ENCODE peak calls at places on chromosomes 1 and 21, in seven cellular contexts. One of them, this sample, is unnamed. For H3K27me3, the result is how much of the 10 kb centered on the place peaks cover.

GRCh38 chr1:88697503-88697902 is 13.4 kb downstream of the PKN2 start:
- DNase-seq in bronchial epithelial cell: no peak
- DNase-seq in PC-3: no peak
- DNase-seq in upper lobe of left lung: no peak
- DNase-seq in astrocyte: peak
- DNase-seq in psoas muscle: no peak
- DNase-seq in BJ: no peak
- DNase-seq in this sample: no peak

GRCh38 chr21:33360281-33360680 is 35.5 kb downstream of the IFNAR1 start:
- DNase-seq in bronchial epithelial cell: peak
- DNase-seq in PC-3: peak
- DNase-seq in upper lobe of left lung: no peak
- DNase-seq in astrocyte: peak
- DNase-seq in psoas muscle: no peak
- DNase-seq in BJ: no peak
- DNase-seq in this sample: no peak

GRCh38 chr1:209045326-209046057 is 538.0 kb upstream of the CAMK1G start:
- DNase-seq in bronchial epithelial cell: peak
- DNase-seq in PC-3: peak
- DNase-seq in upper lobe of left lung: no peak
- DNase-seq in astrocyte: peak
- DNase-seq in psoas muscle: no peak
- DNase-seq in BJ: no peak
- DNase-seq in this sample: no peak

GRCh38 chr1:151946366-151946764 is 37.1 kb upstream of the THEM4 start:
- DNase-seq in bronchial epithelial cell: peak
- DNase-seq in PC-3: peak
- DNase-seq in upper lobe of left lung: no peak
- DNase-seq in astrocyte: peak
- DNase-seq in psoas muscle: no peak
- DNase-seq in BJ: no peak
- DNase-seq in this sample: no peak

GRCh38 chr1:89905391-89906058 is 84.7 kb downstream of the LRRC8D start:
- DNase-seq in bronchial epithelial cell: no peak
- DNase-seq in PC-3: peak
- DNase-seq in upper lobe of left lung: no peak
- DNase-seq in astrocyte: no peak
- DNase-seq in psoas muscle: no peak
- DNase-seq in BJ: no peak
- DNase-seq in this sample: no peak

GRCh38 chr1:151846062-151846568 is 6.5 kb upstream of the C2CD4D start:
- DNase-seq in bronchial epithelial cell: peak
- DNase-seq in PC-3: peak
- DNase-seq in upper lobe of left lung: no peak
- DNase-seq in astrocyte: peak
- DNase-seq in psoas muscle: no peak
- DNase-seq in BJ: no peak
- DNase-seq in this sample: no peak

GRCh38 chr1:183892351-183892793 is 87.5 kb downstream of the RGL1 start:
- DNase-seq in bronchial epithelial cell: peak
- DNase-seq in PC-3: peak
- DNase-seq in upper lobe of left lung: no peak
- DNase-seq in astrocyte: no peak
- DNase-seq in psoas muscle: no peak
- DNase-seq in BJ: no peak
- DNase-seq in this sample: peak

GRCh38 chr1:38690790-38691189 is 168.8 kb downstream of the RRAGC start:
- DNase-seq in bronchial epithelial cell: peak
- DNase-seq in PC-3: no peak
- DNase-seq in upper lobe of left lung: no peak
- DNase-seq in astrocyte: no peak
- DNase-seq in psoas muscle: no peak
- DNase-seq in BJ: no peak
- DNase-seq in this sample: no peak

GRCh38 chr1:205226868-205227583 is 720 bp upstream of the TMCC2 start:
- DNase-seq in bronchial epithelial cell: peak
- DNase-seq in PC-3: peak
- DNase-seq in upper lobe of left lung: no peak
- DNase-seq in astrocyte: peak
- DNase-seq in psoas muscle: no peak
- DNase-seq in BJ: no peak
- DNase-seq in this sample: no peak

GRCh38 chr21:40067751-40068150 is 200.5 kb downstream of the PCP4 start:
- DNase-seq in bronchial epithelial cell: no peak
- DNase-seq in PC-3: no peak
- DNase-seq in upper lobe of left lung: no peak
- DNase-seq in astrocyte: no peak
- DNase-seq in psoas muscle: no peak
- DNase-seq in BJ: no peak
- DNase-seq in this sample: no peak

GRCh38 chr1:17908945-17909344 is 153.8 kb downstream of the ACTL8 start:
- DNase-seq in bronchial epithelial cell: no peak
- DNase-seq in PC-3: no peak
- DNase-seq in upper lobe of left lung: no peak
- DNase-seq in astrocyte: no peak
- DNase-seq in psoas muscle: no peak
- DNase-seq in BJ: no peak
- DNase-seq in this sample: no peak

GRCh38 chr1:230860617-230861384 is 7.5 kb downstream of the C1orf198 start:
- DNase-seq in bronchial epithelial cell: no peak
- DNase-seq in PC-3: no peak
- DNase-seq in upper lobe of left lung: no peak
- DNase-seq in astrocyte: no peak
- DNase-seq in psoas muscle: no peak
- DNase-seq in BJ: no peak
- DNase-seq in this sample: no peak

GRCh38 chr1:201192478-201192804 is 1.8 kb downstream of the IGFN1 start:
- DNase-seq in bronchial epithelial cell: no peak
- DNase-seq in PC-3: no peak
- DNase-seq in upper lobe of left lung: no peak
- DNase-seq in astrocyte: no peak
- DNase-seq in psoas muscle: no peak
- DNase-seq in BJ: no peak
- DNase-seq in this sample: no peak

GRCh38 chr1:10672376-10673050 is 123.9 kb downstream of the CASZ1 start:
- DNase-seq in bronchial epithelial cell: no peak
- DNase-seq in PC-3: no peak
- DNase-seq in upper lobe of left lung: peak
- DNase-seq in astrocyte: no peak
- DNase-seq in psoas muscle: no peak
- DNase-seq in BJ: no peak
- DNase-seq in this sample: no peak

GRCh38 chr1:203555046-203555445 is 61.1 kb downstream of the OPTC start:
- DNase-seq in bronchial epithelial cell: no peak
- DNase-seq in PC-3: no peak
- DNase-seq in upper lobe of left lung: no peak
- DNase-seq in astrocyte: no peak
- DNase-seq in psoas muscle: no peak
- DNase-seq in BJ: no peak
- DNase-seq in this sample: no peak

GRCh38 chr1:50279622-50280320 is 143.5 kb downstream of the DMRTA2 start:
- DNase-seq in bronchial epithelial cell: peak
- DNase-seq in PC-3: peak
- DNase-seq in upper lobe of left lung: no peak
- DNase-seq in astrocyte: no peak
- DNase-seq in psoas muscle: no peak
- DNase-seq in BJ: no peak
- DNase-seq in this sample: peak

GRCh38 chr1:90856608-90857007 is 139.5 kb upstream of the BARHL2 start:
- DNase-seq in bronchial epithelial cell: no peak
- DNase-seq in PC-3: no peak
- DNase-seq in upper lobe of left lung: no peak
- DNase-seq in astrocyte: no peak
- DNase-seq in psoas muscle: no peak
- DNase-seq in BJ: no peak
- DNase-seq in this sample: no peak

GRCh38 chr1:17207966-17208418 is 3.1 kb downstream of the PADI1 start:
- DNase-seq in bronchial epithelial cell: peak
- DNase-seq in PC-3: peak
- DNase-seq in upper lobe of left lung: no peak
- DNase-seq in astrocyte: peak
- DNase-seq in psoas muscle: peak
- DNase-seq in BJ: no peak
- DNase-seq in this sample: no peak

GRCh38 chr1:228804173-228804572 is 68.9 kb downstream of the RHOU start:
- DNase-seq in bronchial epithelial cell: no peak
- DNase-seq in PC-3: no peak
- DNase-seq in upper lobe of left lung: no peak
- DNase-seq in astrocyte: no peak
- DNase-seq in psoas muscle: no peak
- DNase-seq in BJ: no peak
- DNase-seq in this sample: no peak
- H3K27me3 ChIP-seq in bronchial epithelial cell: under half
- H3K27me3 ChIP-seq in PC-3: under half
- H3K27me3 ChIP-seq in upper lobe of left lung: under half
- H3K27me3 ChIP-seq in astrocyte: under half
- H3K27me3 ChIP-seq in psoas muscle: under half
- H3K27me3 ChIP-seq in BJ: under half
- H3K27me3 ChIP-seq in this sample: under half

DNA sequence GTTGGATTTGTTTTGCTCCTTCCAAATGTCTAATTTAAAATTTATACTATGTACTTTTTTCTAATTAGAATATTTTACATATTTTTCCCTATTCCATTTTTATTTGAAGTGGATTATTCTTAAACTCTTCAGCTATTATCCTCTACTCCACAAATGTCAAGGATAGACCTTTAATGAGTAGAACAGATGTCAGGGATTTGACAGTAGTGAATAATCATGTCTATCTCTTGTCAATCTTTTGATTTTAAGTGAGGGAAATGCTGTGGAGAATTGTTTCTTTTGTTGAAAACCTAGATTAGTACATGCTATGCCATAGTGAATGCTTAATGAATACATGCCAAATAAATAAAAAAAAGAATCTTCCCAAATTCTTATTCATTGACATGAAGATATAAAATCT is 56.0 kb downstream of the DNM3 start:
- DNase-seq in bronchial epithelial cell: no peak
- DNase-seq in PC-3: no peak
- DNase-seq in upper lobe of left lung: no peak
- DNase-seq in astrocyte: no peak
- DNase-seq in psoas muscle: no peak
- DNase-seq in BJ: no peak
- DNase-seq in this sample: no peak
- TF ChIP-seq CTCF in bronchial epithelial cell: no peak
- TF ChIP-seq CTCF in PC-3: no peak
- TF ChIP-seq CTCF in upper lobe of left lung: no peak
- TF ChIP-seq CTCF in astrocyte: no peak
- TF ChIP-seq CTCF in psoas muscle: no peak
- TF ChIP-seq CTCF in BJ: no peak
- TF ChIP-seq CTCF in this sample: no peak

DNA sequence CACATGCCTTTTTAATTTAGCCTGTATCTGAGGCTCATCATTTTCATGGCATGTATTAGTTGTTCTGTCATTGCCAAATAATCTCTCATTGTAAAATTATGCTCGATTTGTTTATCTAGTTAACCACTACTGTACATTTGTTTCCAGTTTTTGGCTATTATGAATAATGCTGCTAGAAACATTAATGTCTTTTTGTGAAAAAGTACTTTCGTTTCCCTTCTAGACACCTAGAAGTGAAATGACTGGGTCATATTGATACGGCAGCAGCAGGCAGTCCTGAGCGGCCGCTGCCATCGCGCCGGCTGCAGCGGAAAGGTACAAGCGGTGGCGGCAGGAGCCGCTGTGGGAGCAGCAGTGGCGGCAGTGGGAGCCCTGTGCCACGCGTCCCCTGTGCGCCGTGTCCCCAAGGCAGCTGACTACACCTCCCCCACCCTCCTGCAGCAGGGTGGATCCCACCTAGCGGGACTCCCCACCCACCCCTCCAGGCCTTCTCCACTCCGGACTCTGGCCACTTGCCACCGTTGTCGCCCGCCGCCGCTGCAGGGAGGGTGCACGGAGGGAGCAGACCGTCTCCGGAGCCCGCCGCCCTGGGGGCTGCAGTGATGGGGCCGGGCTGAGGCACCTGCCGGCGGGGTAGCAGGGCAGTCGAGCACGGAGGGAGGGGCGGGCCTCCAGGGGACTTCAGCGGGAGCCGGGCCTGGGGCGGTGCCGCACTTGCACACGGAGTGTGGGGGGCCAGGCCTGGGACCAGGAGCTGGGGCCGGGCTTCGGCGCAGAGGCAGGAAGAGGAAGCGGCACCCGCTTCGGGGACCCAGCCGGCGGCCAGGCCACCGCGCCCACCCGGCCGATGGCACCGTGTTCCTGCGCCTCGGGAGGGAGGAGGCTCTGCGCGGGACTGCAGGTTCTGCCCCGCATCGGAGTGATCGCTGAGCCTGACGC is 66.8 kb upstream of the RGS7 start:
- DNase-seq in bronchial epithelial cell: no peak
- DNase-seq in PC-3: peak
- DNase-seq in upper lobe of left lung: peak
- DNase-seq in astrocyte: peak
- DNase-seq in psoas muscle: no peak
- DNase-seq in BJ: peak
- DNase-seq in this sample: peak
- H3K4me3 ChIP-seq in bronchial epithelial cell: peak
- H3K4me3 ChIP-seq in PC-3: peak
- H3K4me3 ChIP-seq in upper lobe of left lung: no peak
- H3K4me3 ChIP-seq in astrocyte: peak
- H3K4me3 ChIP-seq in psoas muscle: peak
- H3K4me3 ChIP-seq in BJ: peak
- H3K4me3 ChIP-seq in this sample: no peak

GRCh38 chr1:113388621-113389355 is 1.5 kb upstream of the MAGI3 start:
- DNase-seq in bronchial epithelial cell: peak
- DNase-seq in PC-3: peak
- DNase-seq in upper lobe of left lung: no peak
- DNase-seq in astrocyte: no peak
- DNase-seq in psoas muscle: no peak
- DNase-seq in BJ: no peak
- DNase-seq in this sample: peak
- H3K27me3 ChIP-seq in bronchial epithelial cell: under half
- H3K27me3 ChIP-seq in PC-3: under half
- H3K27me3 ChIP-seq in upper lobe of left lung: under half
- H3K27me3 ChIP-seq in astrocyte: under half
- H3K27me3 ChIP-seq in psoas muscle: under half
- H3K27me3 ChIP-seq in BJ: under half
- H3K27me3 ChIP-seq in this sample: under half

GRCh38 chr1:115980998-115981993 is 5.0 kb downstream of the SLC22A15 start:
- DNase-seq in bronchial epithelial cell: peak
- DNase-seq in PC-3: peak
- DNase-seq in upper lobe of left lung: no peak
- DNase-seq in astrocyte: peak
- DNase-seq in psoas muscle: no peak
- DNase-seq in BJ: no peak
- DNase-seq in this sample: peak
- TF ChIP-seq CTCF in bronchial epithelial cell: peak
- TF ChIP-seq CTCF in PC-3: peak
- TF ChIP-seq CTCF in upper lobe of left lung: peak
- TF ChIP-seq CTCF in astrocyte: peak
- TF ChIP-seq CTCF in psoas muscle: peak
- TF ChIP-seq CTCF in BJ: peak
- TF ChIP-seq CTCF in this sample: peak

This sample was measured in adrenal gland.